ENCODE peak calls at places on chromosomes 16 and 17, in five cellular contexts. Q is IMR-90, O is A549, X is GM12878, A is K562. W is an unnamed sample.

GRCh38 chr16:50152386-50152806 is 710 bp upstream of the TENT4B start:
- DNase-seq in Q (no peak), O (no peak), X (peak; percentile 68), A (no peak), W (no peak)

GRCh38 chr16:19884611-19885455 is at the start of gene GPRC5B:
- DNase-seq in Q (peak; percentile 25), O (peak; percentile 39), X (no peak), A (peak; percentile 92), W (peak; percentile 91)

GRCh38 chr17:17886253-17886652 is 49.5 kb upstream of the SREBF1 start:
- DNase-seq in Q (no peak), O (no peak), X (no peak), A (no peak), W (no peak)

GRCh38 chr16:6961704-6962103 is 370.9 kb upstream of the RBFOX1 start:
- DNase-seq in Q (no peak), O (no peak), X (no peak), A (no peak), W (no peak)

GRCh38 chr16:26204138-26204537 is 512.4 kb downstream of the HS3ST4 start:
- DNase-seq in Q (no peak), O (no peak), X (no peak), A (no peak), W (no peak)

GRCh38 chr16:50603206-50604064 is 55.2 kb downstream of the NKD1 start:
- DNase-seq in Q (no peak), O (no peak), X (no peak), A (no peak), W (no peak)

GRCh38 chr17:58120195-58120822 is 27.9 kb upstream of the OR4D1 start:
- DNase-seq in Q (peak; percentile 66), O (no peak), X (no peak), A (peak; percentile 49), W (no peak)

GRCh38 chr16:89613954-89614459 is 565 bp downstream of the DPEP1 start:
- DNase-seq in Q (no peak), O (no peak), X (no peak), A (no peak), W (no peak)

GRCh38 chr17:49223517-49224197 is 6.9 kb downstream of the PHOSPHO1 start:
- DNase-seq in Q (peak; percentile 10), O (peak; percentile 87), X (no peak), A (peak; percentile 72), W (peak; percentile 89)

GRCh38 chr17:30363715-30364202 is 15.0 kb upstream of the CPD start:
- DNase-seq in Q (peak; percentile 95), O (no peak), X (peak; percentile 99), A (no peak), W (no peak)

GRCh38 chr17:68161644-68162428 is 86.0 kb upstream of the AMZ2 start:
- DNase-seq in Q (no peak), O (no peak), X (no peak), A (no peak), W (no peak)

GRCh38 chr17:8940866-8941471 is 24.5 kb downstream of the PIK3R5 start:
- DNase-seq in Q (no peak), O (no peak), X (no peak), A (no peak), W (no peak)

GRCh38 chr17:74862108-74862901 is 2.6 kb upstream of the GRIN2C start:
- DNase-seq in Q (peak; percentile 9), O (peak; percentile 79), X (no peak), A (peak; percentile 65), W (peak; percentile 97)

GRCh38 chr16:81581107-81581506 is 136.5 kb downstream of the CMIP start:
- DNase-seq in Q (no peak), O (no peak), X (no peak), A (no peak), W (no peak)

GRCh38 chr17:78121801-78122220 is 6.7 kb downstream of the TMC6 start:
- DNase-seq in Q (no peak), O (no peak), X (no peak), A (no peak), W (no peak)

GRCh38 chr17:78122991-78123249 is 5.6 kb downstream of the TMC6 start:
- DNase-seq in Q (no peak), O (no peak), X (no peak), A (no peak), W (no peak)

GRCh38 chr17:78120971-78121800 is 7.4 kb downstream of the TMC6 start:
- DNase-seq in Q (no peak), O (no peak), X (no peak), A (no peak), W (no peak)

GRCh38 chr17:78123258-78123929 is 5.2 kb downstream of the TMC6 start:
- DNase-seq in Q (no peak), O (no peak), X (no peak), A (no peak), W (no peak)

GRCh38 chr17:78122221-78122990 is 6.1 kb downstream of the TMC6 start:
- DNase-seq in Q (no peak), O (no peak), X (no peak), A (no peak), W (no peak)
- TF ChIP-seq RCOR1 in Q (no peak), O (no peak), X (no peak), A (no peak), W (no peak)

GRCh38 chr16:67662653-67663010 is 1.9 kb downstream of the PARD6A start:
- DNase-seq in Q (no peak), O (no peak), X (no peak), A (no peak), W (no peak)

GRCh38 chr16:67660564-67661028 is at the start of gene PARD6A:
- DNase-seq in Q (peak; percentile 96), O (peak; percentile 99), X (peak; percentile 87), A (peak; percentile 92), W (peak; percentile 99)

GRCh38 chr16:67661864-67662652 is 1.3 kb downstream of the PARD6A start:
- DNase-seq in Q (no peak), O (no peak), X (no peak), A (no peak), W (no peak)

GRCh38 chr16:67659675-67660563 is at the start of gene ACD:
- DNase-seq in Q (peak; percentile 84), O (peak; percentile 97), X (peak; percentile 65), A (peak; percentile 97), W (peak; percentile 99)

DNA sequence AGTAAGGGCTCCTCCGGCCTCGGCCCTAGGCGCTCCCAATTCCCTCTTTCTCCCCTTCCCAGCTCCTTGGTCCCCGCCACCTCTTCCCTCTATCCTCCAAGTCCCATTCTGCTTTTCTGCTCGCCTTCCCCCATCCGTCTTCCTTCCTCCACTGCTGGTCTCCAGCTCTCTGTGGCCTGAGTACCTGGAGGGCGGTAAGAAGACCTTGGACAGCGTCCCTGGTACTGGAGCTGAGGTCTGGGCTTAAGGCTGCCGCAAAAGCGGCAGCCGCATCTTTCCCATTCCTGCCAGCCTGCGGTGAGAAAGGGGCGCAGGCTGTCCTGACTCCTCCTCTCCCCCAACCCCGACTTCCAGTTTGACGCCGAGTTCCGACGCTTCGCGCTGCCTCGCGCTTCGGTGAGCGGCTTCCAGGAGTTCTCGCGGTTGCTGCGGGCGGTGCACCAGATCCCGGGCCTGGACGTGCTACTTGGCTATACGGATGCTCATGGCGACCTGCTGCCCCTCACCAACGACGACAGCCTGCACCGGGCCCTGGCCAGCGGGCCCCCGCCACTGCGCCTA is 421 bp downstream of the PARD6A start:
- DNase-seq in Q (peak; percentile 52), O (peak; percentile 46), X (no peak), A (no peak), W (peak; percentile 63)
- TF ChIP-seq RCOR1 in Q (no peak), O (no peak), X (no peak), A (no peak), W (no peak)

GRCh38 chr17:40340880-40341807 is 23.4 kb downstream of the GJD3 start:
- DNase-seq in Q (peak; percentile 73), O (peak; percentile 92), X (no peak), A (peak; percentile 76), W (peak; percentile 88)
- TF ChIP-seq RCOR1 in Q (no peak), O (no peak), X (no peak), A (peak; percentile 32), W (peak; percentile 24)

GRCh38 chr17:78675836-78676235 is 98.6 kb upstream of the DNAH17 start:
- DNase-seq in Q (no peak), O (no peak), X (no peak), A (no peak), W (no peak)

GRCh38 chr17:78675316-78675616 is 98.1 kb upstream of the DNAH17 start:
- DNase-seq in Q (no peak), O (no peak), X (no peak), A (no peak), W (no peak)

GRCh38 chr17:78673395-78673794 is 96.2 kb upstream of the DNAH17 start:
- DNase-seq in Q (no peak), O (no peak), X (no peak), A (no peak), W (no peak)

GRCh38 chr17:78674156-78674555 is 97.0 kb upstream of the DNAH17 start:
- DNase-seq in Q (no peak), O (no peak), X (no peak), A (no peak), W (no peak)

DNA sequence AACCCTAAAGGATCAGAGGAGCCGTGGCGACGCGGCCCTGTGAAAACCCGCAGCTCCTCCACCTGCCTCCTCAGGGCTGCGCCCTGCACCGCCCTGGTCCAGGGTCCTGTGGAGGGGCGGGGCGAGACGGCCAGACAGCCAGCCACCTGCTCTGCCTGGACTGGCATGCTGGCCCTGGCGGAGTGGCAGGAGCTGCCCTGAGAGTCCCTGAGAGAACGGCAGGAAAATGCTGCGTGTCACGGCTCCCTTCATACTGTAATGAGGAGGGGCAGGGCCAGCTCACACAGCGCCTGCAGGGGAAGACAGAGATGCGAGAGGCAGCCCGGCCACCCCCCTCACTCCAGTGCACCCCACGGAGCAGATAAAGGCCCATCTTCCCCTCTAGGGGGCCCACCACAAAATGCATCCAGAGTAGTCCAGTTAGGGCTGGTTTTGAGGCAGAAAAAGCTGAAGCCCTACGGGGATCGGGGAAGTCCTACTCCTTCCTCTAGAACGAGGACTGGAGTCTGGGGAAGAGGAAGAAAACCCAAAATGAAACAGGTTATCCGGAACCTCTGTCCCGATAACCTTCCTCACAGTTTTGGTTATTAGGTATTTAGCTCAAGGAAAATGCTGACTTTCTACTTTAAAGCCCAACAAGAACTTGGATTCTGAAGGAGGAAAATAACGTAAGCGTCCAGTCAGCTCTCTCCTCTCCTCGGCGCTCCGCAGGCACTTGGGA is 97.6 kb upstream of the DNAH17 start:
- DNase-seq in Q (no peak), O (no peak), X (no peak), A (peak; percentile 42), W (peak; percentile 74)
- TF ChIP-seq RCOR1 in Q (no peak), O (no peak), X (no peak), A (no peak), W (no peak)

W was measured in SK-N-SH.